ENCODE peak calls at places on chromosomes 2 and 18, in seven cellular contexts. One of them, this sample, is unnamed.

GRCh38 chr18:36412778-36413177 is 115.3 kb downstream of the FHOD3 start:
- DNase-seq in endodermal cell: peak
- DNase-seq in uterus: no peak
- DNase-seq in substantia nigra: no peak
- DNase-seq in H9: peak
- DNase-seq in IMR-90: no peak
- DNase-seq in SJSA1: no peak
- DNase-seq in this sample: no peak

GRCh38 chr2:232854082-232854481 is 16.0 kb upstream of the SNORC start:
- DNase-seq in IMR-90: peak
- DNase-seq in endodermal cell: no peak
- DNase-seq in substantia nigra: no peak
- DNase-seq in H9: no peak
- DNase-seq in SJSA1: peak
- DNase-seq in uterus: no peak
- DNase-seq in this sample: peak

GRCh38 chr2:239873656-239874635 is 151.2 kb downstream of the NDUFA10 start:
- DNase-seq in endodermal cell: peak
- DNase-seq in IMR-90: no peak
- DNase-seq in SJSA1: no peak
- DNase-seq in substantia nigra: no peak
- DNase-seq in uterus: no peak
- DNase-seq in H9: peak
- DNase-seq in this sample: no peak

GRCh38 chr2:98875081-98875728 is 60.8 kb downstream of the CRACDL start:
- DNase-seq in IMR-90: no peak
- DNase-seq in substantia nigra: no peak
- DNase-seq in endodermal cell: no peak
- DNase-seq in SJSA1: no peak
- DNase-seq in H9: no peak
- DNase-seq in uterus: no peak
- DNase-seq in this sample: no peak

GRCh38 chr2:7516447-7517121 is 599.4 kb downstream of the RNF144A start:
- DNase-seq in substantia nigra: no peak
- DNase-seq in uterus: no peak
- DNase-seq in H9: no peak
- DNase-seq in IMR-90: no peak
- DNase-seq in endodermal cell: no peak
- DNase-seq in SJSA1: no peak
- DNase-seq in this sample: no peak

GRCh38 chr2:126664639-126665038 is 8.7 kb downstream of the GYPC start:
- DNase-seq in substantia nigra: no peak
- DNase-seq in SJSA1: no peak
- DNase-seq in IMR-90: no peak
- DNase-seq in uterus: no peak
- DNase-seq in H9: no peak
- DNase-seq in endodermal cell: no peak
- DNase-seq in this sample: no peak

GRCh38 chr2:11681722-11682589 is 12.0 kb upstream of the NTSR2 start:
- DNase-seq in SJSA1: no peak
- DNase-seq in substantia nigra: peak
- DNase-seq in IMR-90: no peak
- DNase-seq in uterus: no peak
- DNase-seq in endodermal cell: peak
- DNase-seq in H9: peak
- DNase-seq in this sample: peak

GRCh38 chr2:1715184-1716012 is 28.9 kb downstream of the PXDN start:
- DNase-seq in IMR-90: no peak
- DNase-seq in SJSA1: no peak
- DNase-seq in H9: no peak
- DNase-seq in substantia nigra: no peak
- DNase-seq in uterus: peak
- DNase-seq in endodermal cell: no peak
- DNase-seq in this sample: peak

GRCh38 chr2:88671786-88672427 is 19.6 kb upstream of the RPIA start:
- DNase-seq in SJSA1: peak
- DNase-seq in endodermal cell: peak
- DNase-seq in IMR-90: peak
- DNase-seq in substantia nigra: no peak
- DNase-seq in uterus: no peak
- DNase-seq in H9: peak
- DNase-seq in this sample: peak

GRCh38 chr18:38458673-38459072 is 893.1 kb upstream of the CELF4 start:
- DNase-seq in IMR-90: no peak
- DNase-seq in H9: no peak
- DNase-seq in substantia nigra: no peak
- DNase-seq in uterus: no peak
- DNase-seq in endodermal cell: no peak
- DNase-seq in SJSA1: no peak
- DNase-seq in this sample: peak

GRCh38 chr2:152335016-152335850 is at the start of gene FMNL2:
- DNase-seq in H9: peak
- DNase-seq in substantia nigra: peak
- DNase-seq in IMR-90: peak
- DNase-seq in SJSA1: peak
- DNase-seq in endodermal cell: peak
- DNase-seq in uterus: peak
- DNase-seq in this sample: peak

GRCh38 chr2:70557171-70557838 is 3.7 kb upstream of the TGFA start:
- DNase-seq in SJSA1: no peak
- DNase-seq in endodermal cell: peak
- DNase-seq in substantia nigra: peak
- DNase-seq in IMR-90: no peak
- DNase-seq in H9: no peak
- DNase-seq in uterus: no peak
- DNase-seq in this sample: peak

GRCh38 chr18:11859903-11860407 is 8.7 kb downstream of the CHMP1B start:
- DNase-seq in SJSA1: peak
- DNase-seq in H9: no peak
- DNase-seq in endodermal cell: peak
- DNase-seq in uterus: no peak
- DNase-seq in IMR-90: peak
- DNase-seq in substantia nigra: no peak
- DNase-seq in this sample: peak

GRCh38 chr2:178473931-178474330 is 4.5 kb downstream of the FKBP7 start:
- DNase-seq in uterus: no peak
- DNase-seq in H9: no peak
- DNase-seq in endodermal cell: no peak
- DNase-seq in substantia nigra: no peak
- DNase-seq in SJSA1: no peak
- DNase-seq in IMR-90: peak
- DNase-seq in this sample: no peak

GRCh38 chr2:184835081-184835728 is 236.9 kb downstream of the ZNF804A start:
- DNase-seq in SJSA1: no peak
- DNase-seq in IMR-90: peak
- DNase-seq in H9: no peak
- DNase-seq in uterus: no peak
- DNase-seq in endodermal cell: peak
- DNase-seq in substantia nigra: no peak
- DNase-seq in this sample: peak

GRCh38 chr2:122734756-122735155 is 979.3 kb downstream of the TSN start:
- DNase-seq in uterus: no peak
- DNase-seq in SJSA1: no peak
- DNase-seq in H9: peak
- DNase-seq in IMR-90: no peak
- DNase-seq in endodermal cell: peak
- DNase-seq in substantia nigra: no peak
- DNase-seq in this sample: no peak

GRCh38 chr2:239182981-239183791 is 217.6 kb downstream of the HDAC4 start:
- DNase-seq in uterus: peak
- DNase-seq in substantia nigra: no peak
- DNase-seq in IMR-90: no peak
- DNase-seq in H9: peak
- DNase-seq in SJSA1: no peak
- DNase-seq in endodermal cell: peak
- DNase-seq in this sample: no peak

GRCh38 chr18:32771871-32772499 is 838 bp downstream of the KLHL14 start:
- DNase-seq in SJSA1: no peak
- DNase-seq in IMR-90: no peak
- DNase-seq in uterus: no peak
- DNase-seq in endodermal cell: peak
- DNase-seq in H9: peak
- DNase-seq in substantia nigra: no peak
- DNase-seq in this sample: peak

GRCh38 chr2:88005776-88006175 is 10.6 kb downstream of the RNU2-63P start:
- DNase-seq in substantia nigra: no peak
- DNase-seq in IMR-90: no peak
- DNase-seq in H9: peak
- DNase-seq in SJSA1: no peak
- DNase-seq in endodermal cell: no peak
- DNase-seq in uterus: no peak
- DNase-seq in this sample: no peak

GRCh38 chr2:6186332-6187100 is 494.3 kb downstream of the SOX11 start:
- DNase-seq in uterus: no peak
- DNase-seq in H9: no peak
- DNase-seq in SJSA1: peak
- DNase-seq in endodermal cell: no peak
- DNase-seq in IMR-90: peak
- DNase-seq in substantia nigra: no peak
- DNase-seq in this sample: peak

GRCh38 chr18:74225193-74225840 is 66.4 kb downstream of the CYB5A start:
- DNase-seq in endodermal cell: no peak
- DNase-seq in IMR-90: peak
- DNase-seq in uterus: no peak
- DNase-seq in SJSA1: no peak
- DNase-seq in substantia nigra: no peak
- DNase-seq in H9: no peak
- DNase-seq in this sample: no peak

GRCh38 chr2:27689424-27689823 is 25.7 kb downstream of the SLC4A1AP start:
- DNase-seq in uterus: no peak
- DNase-seq in H9: no peak
- DNase-seq in endodermal cell: no peak
- DNase-seq in substantia nigra: no peak
- DNase-seq in SJSA1: no peak
- DNase-seq in IMR-90: no peak
- DNase-seq in this sample: no peak

GRCh38 chr2:113175101-113175628 is 1.4 kb downstream of the PSD4 start:
- DNase-seq in IMR-90: no peak
- DNase-seq in endodermal cell: no peak
- DNase-seq in uterus: no peak
- DNase-seq in substantia nigra: no peak
- DNase-seq in SJSA1: no peak
- DNase-seq in H9: no peak
- DNase-seq in this sample: no peak

GRCh38 chr2:120729410-120730052 is 6.1 kb upstream of the GLI2 start:
- DNase-seq in SJSA1: peak
- DNase-seq in IMR-90: peak
- DNase-seq in H9: peak
- DNase-seq in substantia nigra: no peak
- DNase-seq in endodermal cell: peak
- DNase-seq in uterus: peak
- DNase-seq in this sample: peak

GRCh38 chr2:126300348-126300747 is 355.6 kb upstream of the GYPC start:
- DNase-seq in SJSA1: no peak
- DNase-seq in endodermal cell: no peak
- DNase-seq in IMR-90: no peak
- DNase-seq in H9: no peak
- DNase-seq in uterus: no peak
- DNase-seq in substantia nigra: no peak
- DNase-seq in this sample: no peak

GRCh38 chr2:67845557-67846114 is 217.2 kb downstream of the C1D start:
- DNase-seq in uterus: peak
- DNase-seq in substantia nigra: no peak
- DNase-seq in SJSA1: peak
- DNase-seq in endodermal cell: no peak
- DNase-seq in IMR-90: peak
- DNase-seq in H9: no peak
- DNase-seq in this sample: no peak
- H3K27ac ChIP-seq in uterus: peak
- H3K27ac ChIP-seq in substantia nigra: no peak
- H3K27ac ChIP-seq in SJSA1: peak
- H3K27ac ChIP-seq in endodermal cell: no peak
- H3K27ac ChIP-seq in IMR-90: no peak
- H3K27ac ChIP-seq in H9: no peak
- H3K27ac ChIP-seq in this sample: no peak

GRCh38 chr2:144477943-144478283 is 42.0 kb downstream of the ZEB2 start:
- DNase-seq in substantia nigra: no peak
- DNase-seq in IMR-90: peak
- DNase-seq in H9: no peak
- DNase-seq in endodermal cell: no peak
- DNase-seq in SJSA1: peak
- DNase-seq in uterus: no peak
- DNase-seq in this sample: peak

GRCh38 chr2:144475044-144475443 is 44.9 kb downstream of the ZEB2 start:
- DNase-seq in IMR-90: no peak
- DNase-seq in H9: no peak
- DNase-seq in endodermal cell: no peak
- DNase-seq in SJSA1: no peak
- DNase-seq in substantia nigra: no peak
- DNase-seq in uterus: no peak
- DNase-seq in this sample: no peak

GRCh38 chr2:144477281-144477942 is 42.5 kb downstream of the ZEB2 start:
- DNase-seq in H9: no peak
- DNase-seq in uterus: no peak
- DNase-seq in SJSA1: peak
- DNase-seq in IMR-90: peak
- DNase-seq in endodermal cell: no peak
- DNase-seq in substantia nigra: no peak
- DNase-seq in this sample: peak

GRCh38 chr2:144474017-144474416 is 45.9 kb downstream of the ZEB2 start:
- DNase-seq in uterus: no peak
- DNase-seq in H9: no peak
- DNase-seq in substantia nigra: no peak
- DNase-seq in endodermal cell: no peak
- DNase-seq in SJSA1: no peak
- DNase-seq in IMR-90: no peak
- DNase-seq in this sample: no peak

GRCh38 chr2:144475596-144475995 is 44.3 kb downstream of the ZEB2 start:
- DNase-seq in IMR-90: no peak
- DNase-seq in substantia nigra: no peak
- DNase-seq in uterus: no peak
- DNase-seq in H9: no peak
- DNase-seq in endodermal cell: no peak
- DNase-seq in SJSA1: no peak
- DNase-seq in this sample: no peak
- H3K27ac ChIP-seq in IMR-90: no peak
- H3K27ac ChIP-seq in substantia nigra: peak
- H3K27ac ChIP-seq in uterus: no peak
- H3K27ac ChIP-seq in H9: no peak
- H3K27ac ChIP-seq in endodermal cell: no peak
- H3K27ac ChIP-seq in SJSA1: no peak
- H3K27ac ChIP-seq in this sample: no peak

GRCh38 chr2:128799284-128799552 is 480.6 kb upstream of the HS6ST1 start:
- DNase-seq in endodermal cell: no peak
- DNase-seq in substantia nigra: no peak
- DNase-seq in SJSA1: no peak
- DNase-seq in uterus: no peak
- DNase-seq in H9: peak
- DNase-seq in IMR-90: no peak
- DNase-seq in this sample: no peak
- H3K27ac ChIP-seq in endodermal cell: no peak
- H3K27ac ChIP-seq in substantia nigra: no peak
- H3K27ac ChIP-seq in SJSA1: no peak
- H3K27ac ChIP-seq in uterus: no peak
- H3K27ac ChIP-seq in H9: no peak
- H3K27ac ChIP-seq in IMR-90: no peak
- H3K27ac ChIP-seq in this sample: no peak

DNA sequence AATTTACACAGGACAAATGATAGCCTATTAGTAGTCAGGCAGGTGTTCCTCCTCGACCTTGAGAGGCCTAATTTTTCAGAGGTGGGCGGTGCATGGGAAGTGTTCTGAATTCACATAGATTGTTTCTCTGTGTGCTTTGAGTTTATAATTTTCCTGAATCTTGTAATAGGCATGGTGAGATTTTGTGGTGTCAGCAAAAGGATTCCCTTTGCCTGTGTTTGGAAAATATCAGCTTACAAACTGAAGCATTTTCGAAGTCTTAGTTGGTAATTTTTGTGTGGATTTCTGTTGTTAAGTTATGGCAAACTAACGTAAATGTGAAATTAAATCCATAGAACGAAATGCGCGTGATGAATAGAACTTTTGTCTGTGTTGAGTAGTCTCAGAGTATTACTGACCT is 194.0 kb upstream of the RBMS1 start:
- DNase-seq in IMR-90: no peak
- DNase-seq in substantia nigra: no peak
- DNase-seq in SJSA1: no peak
- DNase-seq in uterus: no peak
- DNase-seq in H9: no peak
- DNase-seq in endodermal cell: no peak
- DNase-seq in this sample: no peak
- H3K27ac ChIP-seq in IMR-90: no peak
- H3K27ac ChIP-seq in substantia nigra: no peak
- H3K27ac ChIP-seq in SJSA1: no peak
- H3K27ac ChIP-seq in uterus: no peak
- H3K27ac ChIP-seq in H9: no peak
- H3K27ac ChIP-seq in endodermal cell: no peak
- H3K27ac ChIP-seq in this sample: no peak